ENCODE peak calls at places on chromosome 18, in six cellular contexts. F is uterus, S is hepatocyte, G is testis, Z is A549, M is endodermal cell. N is an unnamed sample.

GRCh38 chr18:30280861-30281470 is 761.6 kb downstream of the DSC3 start:
- DNase-seq in Z (no peak), S (peak; percentile 75), F (no peak), G (peak; percentile 32), M (peak; percentile 52), N (peak; percentile 78)

GRCh38 chr18:8461544-8461943 is 147.7 kb upstream of the RAB12 start:
- DNase-seq in G (no peak), Z (no peak), F (no peak), S (no peak), M (no peak), N (no peak)

GRCh38 chr18:22683196-22683676 is 249.9 kb upstream of the RBBP8 start:
- DNase-seq in Z (peak; percentile 52), F (peak; percentile 97), M (no peak), G (peak; percentile 28), S (peak; percentile 95), N (peak; percentile 86)

GRCh38 chr18:13615432-13615861 is 110.9 kb downstream of the FAM210A start:
- DNase-seq in G (no peak), F (no peak), Z (no peak), M (no peak), S (no peak), N (no peak)

GRCh38 chr18:23573948-23574431 is 12.3 kb downstream of the NPC1 start:
- DNase-seq in S (peak; percentile 55), G (no peak), F (peak; percentile 27), M (peak; percentile 73), Z (no peak), N (peak; percentile 65)

GRCh38 chr18:68484241-68484640 is 230.7 kb downstream of the TMX3 start:
- DNase-seq in G (no peak), S (no peak), Z (no peak), F (no peak), M (no peak), N (no peak)

GRCh38 chr18:1014951-1015627 is 110.4 kb downstream of the ADCYAP1 start:
- DNase-seq in F (no peak), M (peak; percentile 47), Z (no peak), G (no peak), S (no peak), N (peak; percentile 46)

GRCh38 chr18:24995056-24995455 is 356.9 kb downstream of the ZNF521 start:
- DNase-seq in F (no peak), M (no peak), G (no peak), Z (no peak), S (no peak), N (no peak)

GRCh38 chr18:36899289-36899688 is 70.4 kb downstream of the KIAA1328 start:
- DNase-seq in F (no peak), M (no peak), G (no peak), Z (peak; percentile 1), S (peak; percentile 11), N (peak; percentile 9)

GRCh38 chr18:50610349-50610748 is 50.5 kb downstream of the MAPK4 start:
- DNase-seq in M (peak; percentile 68), S (no peak), F (no peak), G (peak; percentile 28), Z (no peak), N (no peak)

GRCh38 chr18:62206593-62206992 is 19.5 kb downstream of the RELCH start:
- DNase-seq in G (no peak), M (no peak), F (no peak), Z (no peak), S (no peak), N (no peak)

GRCh38 chr18:46630160-46630559 is 26.9 kb downstream of the LOXHD1 start:
- DNase-seq in S (no peak), Z (no peak), M (no peak), F (no peak), G (no peak), N (no peak)

GRCh38 chr18:69557246-69557781 is 156.6 kb downstream of the DOK6 start:
- DNase-seq in F (no peak), M (peak; percentile 80), S (no peak), G (no peak), Z (no peak), N (no peak)

GRCh38 chr18:23924813-23925212 is 89.7 kb upstream of the TTC39C start:
- DNase-seq in M (no peak), F (no peak), S (no peak), Z (no peak), G (no peak), N (no peak)

GRCh38 chr18:59038295-59039039 is 101.2 kb upstream of the SEC11C start:
- DNase-seq in M (no peak), F (no peak), G (no peak), S (no peak), Z (no peak), N (no peak)

GRCh38 chr18:75130591-75131274 is 78.2 kb downstream of the PTGR3 start:
- DNase-seq in M (peak; percentile 23), F (no peak), S (no peak), G (no peak), Z (no peak), N (no peak)

GRCh38 chr18:24544141-24544498 is 83.7 kb downstream of the HRH4 start:
- DNase-seq in F (no peak), G (no peak), M (no peak), Z (peak; percentile 11), S (peak; percentile 62), N (peak; percentile 44)

GRCh38 chr18:8828798-8829197 is 123.4 kb downstream of the MTCL1 start:
- DNase-seq in F (no peak), M (no peak), Z (no peak), G (no peak), S (no peak), N (no peak)

GRCh38 chr18:58761241-58761969 is 90.1 kb downstream of the MALT1 start:
- DNase-seq in Z (no peak), M (peak; percentile 18), F (no peak), S (no peak), G (no peak), N (no peak)

GRCh38 chr18:34834897-34835296 is 124.8 kb downstream of the DTNA start:
- DNase-seq in Z (no peak), F (no peak), M (no peak), G (no peak), S (no peak), N (no peak)

GRCh38 chr18:79869591-79870368 is 72.0 kb downstream of the KCNG2 start:
- DNase-seq in F (no peak), S (no peak), G (peak; percentile 9), Z (no peak), M (peak; percentile 32), N (no peak)

GRCh38 chr18:10312316-10313015 is 142.0 kb upstream of the APCDD1 start:
- DNase-seq in F (no peak), G (no peak), S (no peak), Z (no peak), M (no peak), N (no peak)

DNA sequence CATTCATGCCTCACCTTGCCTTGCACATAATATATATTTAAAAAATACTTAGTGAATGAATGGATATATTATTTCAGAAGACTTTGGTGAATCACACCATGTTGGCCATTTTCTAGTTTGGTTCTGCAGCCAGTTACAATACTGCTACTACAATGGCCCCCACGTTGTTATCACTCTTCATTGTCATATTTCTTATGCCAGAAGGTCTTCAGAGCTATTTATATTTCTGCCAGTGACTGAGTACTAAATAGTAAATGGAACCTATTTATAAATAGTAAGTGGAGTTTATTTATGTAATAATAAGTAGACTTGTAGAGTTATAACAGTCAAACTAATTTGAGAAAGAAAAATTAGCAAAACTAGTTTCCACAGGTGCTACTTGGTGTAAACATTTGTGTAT is 516.6 kb upstream of the SYT4 start:
- DNase-seq in G (no peak), F (no peak), S (no peak), Z (no peak), M (no peak), N (no peak)
- H3K27ac ChIP-seq in G (no peak overlapping the region), F (no peak overlapping the region), S (no peak overlapping the region), Z (no peak overlapping the region), M (no peak overlapping the region), N (peak overlapping the region; percentile 41)

DNA sequence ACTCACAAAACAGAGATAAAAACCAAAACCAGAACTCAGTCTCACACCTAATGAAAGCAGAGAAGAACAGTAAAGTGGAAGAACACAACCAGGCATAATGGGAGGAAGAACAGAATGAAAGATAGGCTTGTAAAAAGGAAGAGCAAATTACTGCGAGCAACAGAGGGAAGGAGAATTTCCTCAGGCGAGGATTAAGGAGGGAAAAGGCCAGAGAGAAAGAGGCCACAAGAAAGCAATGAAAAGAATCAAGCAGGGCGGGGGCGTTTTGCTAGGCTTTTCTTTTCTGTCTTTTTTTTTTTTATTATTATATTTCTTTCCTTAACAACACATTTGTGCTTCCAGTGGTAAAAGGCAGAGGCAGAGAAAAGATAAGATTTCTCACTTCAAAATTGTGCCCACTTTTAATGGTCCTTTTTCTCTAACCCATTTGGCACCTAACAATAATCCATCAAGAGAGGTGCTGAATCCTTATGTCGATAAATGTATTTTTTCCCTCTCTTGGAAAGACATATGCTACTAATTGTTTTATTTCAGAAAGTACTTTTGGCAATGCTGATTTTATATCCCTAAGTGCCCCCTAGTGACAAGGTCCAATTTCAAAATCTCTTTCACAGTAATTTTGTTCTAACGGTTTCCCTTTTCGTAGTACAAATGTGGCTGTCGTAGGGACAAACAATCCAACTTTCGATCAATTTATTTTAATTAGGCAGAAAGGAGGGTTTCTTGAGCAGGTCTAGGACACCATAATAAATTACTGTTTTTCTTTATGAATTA is 138.7 kb upstream of the AQP4 start:
- DNase-seq in S (no peak), M (no peak), G (no peak), Z (no peak), F (no peak), N (no peak)
- TF ChIP-seq CTCF in S (peak; percentile 55), M (peak; percentile 56), G (no peak), Z (peak; percentile 55), F (peak; percentile 29), N (peak; percentile 41)

GRCh38 chr18:77250501-77250925 is 865 bp downstream of the GALR1 start:
- DNase-seq in M (peak; percentile 74), Z (no peak), F (no peak), G (no peak), S (no peak), N (no peak)
- H3K9me3 ChIP-seq in M (peaks cover 9% of the 10 kb centered on the region), Z (peaks cover 13% of the 10 kb centered on the region), F (no peaks in the 10 kb centered on the region), G (no peaks in the 10 kb centered on the region), S (no peaks in the 10 kb centered on the region), N (no peaks in the 10 kb centered on the region)

DNA sequence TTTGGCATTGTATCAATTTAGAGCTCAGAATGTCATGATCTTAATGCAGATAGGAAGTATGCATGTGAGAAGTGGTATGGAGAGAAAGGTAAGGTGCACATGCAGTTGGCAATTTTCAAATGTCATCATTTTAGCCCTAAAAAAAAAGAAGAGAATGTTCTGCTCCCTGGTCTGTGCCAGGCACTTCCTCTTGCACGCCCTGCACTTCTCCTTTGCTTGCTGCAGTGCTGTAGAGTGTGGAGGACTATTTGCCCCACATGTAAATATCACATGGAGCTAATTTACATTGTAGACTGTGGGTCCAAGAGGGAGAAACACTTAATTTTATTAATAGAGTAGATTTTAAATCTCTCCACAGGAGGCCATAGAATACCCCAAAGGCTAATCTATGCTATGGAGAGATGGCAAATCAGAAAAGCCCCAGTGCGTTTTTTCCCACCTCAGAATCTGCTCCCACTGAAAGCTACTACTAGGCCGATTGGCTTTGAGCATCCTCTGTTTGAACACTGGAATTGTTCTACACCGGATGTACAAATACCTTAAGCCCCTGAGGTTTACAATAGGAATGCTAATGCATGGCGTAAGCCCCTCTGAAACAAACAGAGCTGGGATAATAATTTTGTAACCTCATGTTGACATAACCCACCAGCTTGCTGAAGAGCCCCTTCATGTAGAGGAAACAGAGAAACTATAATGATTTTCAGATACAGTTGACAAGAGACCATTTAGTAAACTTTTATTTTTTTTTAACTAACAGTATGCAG is 137.2 kb upstream of the KLHL14 start:
- DNase-seq in F (no peak), M (no peak), Z (no peak), G (no peak), S (no peak), N (no peak)
- H3K27ac ChIP-seq in F (no peak overlapping the region), M (no peak overlapping the region), Z (no peak overlapping the region), G (no peak overlapping the region), S (no peak overlapping the region), N (no peak overlapping the region)

N was measured in cardiac muscle cell.